ENCODE peak calls at places on chromosomes 6 and 20, in six cellular contexts. L, Q, E, V, N and Y are unnamed samples.

GRCh38 chr6:163147988-163148387 is 266.5 kb upstream of the QKI start:
- DNase-seq in L (no peak), Q (no peak), E (no peak), V (no peak), N (no peak), Y (no peak)

GRCh38 chr6:90074161-90074560 is 179.9 kb downstream of the GJA10 start:
- DNase-seq in L (peak; percentile 24), Q (no peak), E (no peak), V (no peak), N (peak; percentile 31), Y (no peak)

GRCh38 chr6:56764081-56764566 is 121.4 kb upstream of the DST start:
- DNase-seq in L (peak; percentile 54), Q (no peak), E (no peak), V (no peak), N (peak; percentile 63), Y (no peak)

GRCh38 chr6:56851104-56851503 is 103.8 kb upstream of the BEND6 start:
- DNase-seq in L (peak; percentile 74), Q (no peak), E (no peak), V (no peak), N (peak; percentile 46), Y (no peak)

GRCh38 chr6:30326446-30327231 is at the start of gene TRIM39:
- DNase-seq in L (peak; percentile 94), Q (peak; percentile 92), E (peak; percentile 88), V (peak; percentile 88), N (peak; percentile 79), Y (peak; percentile 85)

GRCh38 chr6:89826029-89826528 is 3.6 kb upstream of the CASP8AP2 start:
- DNase-seq in L (peak; percentile 66), Q (no peak), E (no peak), V (no peak), N (peak; percentile 35), Y (no peak)

GRCh38 chr6:37784585-37784967 is 35.0 kb upstream of the ZFAND3 start:
- DNase-seq in L (peak; percentile 41), Q (no peak), E (no peak), V (no peak), N (no peak), Y (no peak)

GRCh38 chr6:47188588-47189021 is 121.1 kb downstream of the TNFRSF21 start:
- DNase-seq in L (peak; percentile 71), Q (no peak), E (no peak), V (no peak), N (peak; percentile 57), Y (no peak)

GRCh38 chr6:2931970-2932748 is 29.1 kb upstream of the SERPINB9 start:
- DNase-seq in L (peak; percentile 73), Q (peak; percentile 81), E (peak; percentile 87), V (peak; percentile 90), N (peak; percentile 62), Y (peak; percentile 56)

GRCh38 chr6:12957321-12958051 is 240.9 kb downstream of the PHACTR1 start:
- DNase-seq in L (peak; percentile 76), Q (peak; percentile 73), E (peak; percentile 45), V (no peak), N (peak; percentile 48), Y (no peak)

GRCh38 chr20:62365814-62366369 is 1.2 kb downstream of the LAMA5 start:
- DNase-seq in L (no peak), Q (peak; percentile 80), E (peak; percentile 55), V (peak; percentile 53), N (no peak), Y (no peak)

GRCh38 chr6:81762132-81762531 is 9.7 kb upstream of the TENT5A start:
- DNase-seq in L (peak; percentile 59), Q (no peak), E (no peak), V (no peak), N (peak; percentile 35), Y (no peak)

GRCh38 chr6:75230484-75231325 is 12.9 kb downstream of the COX7A2 start:
- DNase-seq in L (peak; percentile 81), Q (no peak), E (peak; percentile 61), V (no peak), N (peak; percentile 71), Y (no peak)

GRCh38 chr20:25360631-25361286 is 29.9 kb downstream of the ABHD12 start:
- DNase-seq in L (peak; percentile 25), Q (no peak), E (no peak), V (no peak), N (peak; percentile 33), Y (no peak)

GRCh38 chr20:44683263-44684046 is 31.7 kb upstream of the CCN5 start:
- DNase-seq in L (peak; percentile 74), Q (no peak), E (peak; percentile 73), V (peak; percentile 91), N (no peak), Y (peak; percentile 31)

GRCh38 chr6:47464052-47464451 is 13.5 kb upstream of the CD2AP start:
- DNase-seq in L (no peak), Q (no peak), E (no peak), V (no peak), N (no peak), Y (no peak)

GRCh38 chr20:46293084-46293483 is 15.2 kb downstream of the CDH22 start:
- DNase-seq in L (peak; percentile 58), Q (no peak), E (peak; percentile 92), V (peak; percentile 7), N (peak; percentile 41), Y (no peak)

GRCh38 chr6:148869589-148869988 is 122.8 kb downstream of the UST start:
- DNase-seq in L (peak; percentile 94), Q (no peak), E (no peak), V (no peak), N (peak; percentile 94), Y (no peak)

GRCh38 chr6:11921017-11921438 is 91.1 kb upstream of the HIVEP1 start:
- DNase-seq in L (peak; percentile 99), Q (peak; percentile 75), E (peak; percentile 27), V (no peak), N (peak; percentile 87), Y (no peak)

GRCh38 chr6:128357391-128358110 is 162.8 kb downstream of the PTPRK start:
- DNase-seq in L (no peak), Q (no peak), E (no peak), V (no peak), N (no peak), Y (no peak)

GRCh38 chr6:170274713-170275560 is 15.9 kb downstream of the DLL1 start:
- DNase-seq in L (no peak), Q (peak; percentile 48), E (no peak), V (no peak), N (no peak), Y (no peak)

GRCh38 chr20:2778602-2779321 is 21.7 kb downstream of the CPXM1 start:
- DNase-seq in L (no peak), Q (no peak), E (no peak), V (no peak), N (no peak), Y (no peak)

GRCh38 chr20:18705490-18705889 is 108.1 kb upstream of the SCP2D1 start:
- DNase-seq in L (peak; percentile 96), Q (no peak), E (no peak), V (no peak), N (peak; percentile 21), Y (no peak)

GRCh38 chr20:24443436-24443835 is 26.0 kb upstream of the SYNDIG1 start:
- DNase-seq in L (no peak), Q (no peak), E (no peak), V (no peak), N (no peak), Y (no peak)

GRCh38 chr6:135686784-135687301 is 164.7 kb upstream of the PDE7B start:
- DNase-seq in L (peak; percentile 4), Q (no peak), E (no peak), V (no peak), N (peak; percentile 68), Y (no peak)

GRCh38 chr6:170134077-170135040 is 156.5 kb downstream of the DLL1 start:
- DNase-seq in L (no peak), Q (peak; percentile 64), E (no peak), V (no peak), N (no peak), Y (no peak)

GRCh38 chr20:17562804-17563305 is 7.0 kb upstream of the DSTN start:
- DNase-seq in L (peak; percentile 83), Q (no peak), E (peak; percentile 17), V (no peak), N (peak; percentile 84), Y (no peak)

GRCh38 chr20:58893355-58894151 is 41.0 kb downstream of the GNAS start:
- DNase-seq in L (peak; percentile 85), Q (no peak), E (no peak), V (no peak), N (no peak), Y (no peak)

GRCh38 chr6:38567436-38567835 is 72.3 kb downstream of the BTBD9 start:
- DNase-seq in L (peak; percentile 87), Q (peak; percentile 89), E (peak; percentile 14), V (no peak), N (peak; percentile 91), Y (no peak)

GRCh38 chr20:63321148-63321831 is 28.3 kb downstream of the COL20A1 start:
- DNase-seq in L (peak; percentile 77), Q (peak; percentile 82), E (peak; percentile 25), V (no peak), N (peak; percentile 54), Y (peak; percentile 6)

DNA sequence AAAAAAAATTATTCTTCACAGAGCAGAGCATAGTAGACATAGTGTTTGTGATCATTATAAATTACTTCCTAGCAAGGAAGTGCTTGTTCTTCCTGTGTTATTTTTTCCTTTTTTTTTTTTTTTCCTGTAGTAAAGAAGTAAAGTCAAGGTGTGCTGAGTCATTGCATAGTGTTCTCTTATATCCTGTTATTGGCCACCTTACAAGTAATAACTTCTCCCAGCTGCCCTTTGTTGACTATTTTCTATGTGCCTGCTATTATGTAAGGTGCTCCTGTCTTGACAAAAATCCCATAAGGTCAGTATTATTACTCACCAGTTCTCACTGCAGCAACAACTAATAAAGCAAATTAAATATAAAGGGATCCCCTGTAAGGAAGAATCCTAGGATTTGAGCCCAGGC is 195.3 kb downstream of the GJA1 start:
- DNase-seq in L (no peak), Q (no peak), E (no peak), V (no peak), N (no peak), Y (no peak)
- H3K9me3 ChIP-seq in L (no peaks in the 10 kb centered on the region), Q (no peaks in the 10 kb centered on the region), E (no peaks in the 10 kb centered on the region), V (peaks cover 10% of the 10 kb centered on the region), N (no peaks in the 10 kb centered on the region), Y (no peaks in the 10 kb centered on the region)

GRCh38 chr20:21706345-21707195 is 1.1 kb downstream of the PAX1 start:
- DNase-seq in L (no peak), Q (no peak), E (no peak), V (no peak), N (no peak), Y (no peak)
- H3K9me3 ChIP-seq in L (no peaks in the 10 kb centered on the region), Q (no peaks in the 10 kb centered on the region), E (no peaks in the 10 kb centered on the region), V (no peaks in the 10 kb centered on the region), N (no peaks in the 10 kb centered on the region), Y (no peaks in the 10 kb centered on the region)

GRCh38 chr20:15422966-15423365 is 1085.6 kb upstream of the FLRT3 start:
- DNase-seq in L (no peak), Q (no peak), E (no peak), V (no peak), N (no peak), Y (no peak)
- H3K9me3 ChIP-seq in L (no peaks in the 10 kb centered on the region), Q (no peaks in the 10 kb centered on the region), E (no peaks in the 10 kb centered on the region), V (no peaks in the 10 kb centered on the region), N (no peaks in the 10 kb centered on the region), Y (peaks cover 3% of the 10 kb centered on the region)

GRCh38 chr6:164286021-164286420 is 871.5 kb downstream of the QKI start:
- DNase-seq in L (no peak), Q (no peak), E (no peak), V (no peak), N (no peak), Y (no peak)

DNA sequence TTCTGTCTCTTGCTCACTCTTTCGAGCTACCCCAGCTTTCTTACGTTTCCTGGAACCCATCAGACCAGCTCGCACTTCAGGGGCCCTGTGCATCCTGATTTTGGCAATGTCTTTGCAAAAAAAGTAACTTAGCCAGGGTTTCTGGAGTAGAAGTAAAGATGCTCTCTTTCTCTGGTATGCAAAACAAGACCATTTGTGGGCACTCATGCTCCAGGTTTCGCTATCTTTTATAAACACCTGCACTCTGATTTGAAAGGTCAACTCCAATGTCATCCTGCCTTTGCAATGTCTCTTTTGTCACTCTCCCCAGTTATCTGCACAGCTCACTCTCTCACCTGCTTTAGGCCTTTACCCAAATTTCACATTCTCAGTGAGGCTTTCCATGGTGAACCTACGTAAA is 869.1 kb downstream of the QKI start:
- DNase-seq in L (no peak), Q (no peak), E (no peak), V (no peak), N (no peak), Y (no peak)
- H3K9me3 ChIP-seq in L (no peaks in the 10 kb centered on the region), Q (no peaks in the 10 kb centered on the region), E (no peaks in the 10 kb centered on the region), V (no peaks in the 10 kb centered on the region), N (no peaks in the 10 kb centered on the region), Y (no peaks in the 10 kb centered on the region)